ENCODE peak calls at places on chromosomes 11 and 22, in four cellular contexts. L, D, B and C are unnamed samples.

GRCh38 chr11:19642759-19643158 is 69.9 kb upstream of the NAV2 start:
- DNase-seq in D (no peak), L (no peak), B (no peak), C (no peak)

GRCh38 chr11:102932678-102933077 is 22.9 kb downstream of the MMP13 start:
- DNase-seq in B (no peak), L (no peak), D (no peak), C (no peak)

GRCh38 chr11:104106136-104106754 is 57.7 kb downstream of the PDGFD start:
- DNase-seq in L (no peak), D (no peak), B (no peak), C (no peak)

GRCh38 chr11:100740440-100740839 is 53.4 kb downstream of the ARHGAP42 start:
- DNase-seq in L (no peak), D (no peak), B (no peak), C (no peak)

GRCh38 chr22:23064381-23065068 is 5.8 kb upstream of the GNAZ start:
- DNase-seq in D (no peak), L (no peak), B (no peak), C (no peak)

GRCh38 chr11:86497310-86497709 is 122.6 kb downstream of the CCDC81 start:
- DNase-seq in L (peak), D (no peak), B (peak), C (no peak)

GRCh38 chr11:35605691-35606090 is 12.6 kb upstream of the FJX1 start:
- DNase-seq in L (no peak), D (peak), B (no peak), C (no peak)

GRCh38 chr11:59755701-59756495 is 722 bp downstream of the STX3 start:
- DNase-seq in L (peak), D (peak), B (peak), C (peak)

GRCh38 chr11:62337682-62338181 is 484 bp downstream of the ASRGL1 start:
- DNase-seq in L (peak), D (peak), B (peak), C (no peak)

GRCh38 chr11:109036011-109036410 is 371.1 kb downstream of the DDX10 start:
- DNase-seq in D (no peak), B (no peak), L (no peak), C (no peak)

GRCh38 chr11:67466367-67466766 is 2.7 kb downstream of the TMEM134 start:
- DNase-seq in L (no peak), B (no peak), D (peak), C (no peak)

GRCh38 chr11:12631651-12632050 is 42.6 kb upstream of the TEAD1 start:
- DNase-seq in L (no peak), D (no peak), B (no peak), C (no peak)

GRCh38 chr22:41021655-41022454 is 70.5 kb upstream of the EP300 start:
- DNase-seq in L (peak), D (peak), B (peak), C (peak)

GRCh38 chr22:46262449-46263207 is 515 bp downstream of the PKDREJ start:
- DNase-seq in D (peak), L (no peak), B (no peak), C (no peak)

GRCh38 chr11:9138612-9139579 is 47.5 kb upstream of the SCUBE2 start:
- DNase-seq in D (peak), L (peak), B (peak), C (no peak)

GRCh38 chr11:107442715-107443215 is 14.9 kb downstream of the CWF19L2 start:
- DNase-seq in L (no peak), D (no peak), B (no peak), C (no peak)

GRCh38 chr11:29159552-29160465 is 857.0 kb downstream of the KCNA4 start:
- DNase-seq in B (peak), L (peak), D (peak), C (no peak)

GRCh38 chr11:70201876-70202861 is 927 bp upstream of the FADD start:
- DNase-seq in D (no peak), L (no peak), B (no peak), C (no peak)

GRCh38 chr11:6219359-6219758 is 14.0 kb downstream of the C11orf42 start:
- DNase-seq in L (peak), D (no peak), B (peak), C (no peak)

GRCh38 chr11:44248109-44248508 is 61.8 kb downstream of the ALX4 start:
- DNase-seq in D (no peak), L (no peak), B (no peak), C (no peak)

GRCh38 chr11:14015711-14016110 is 53.2 kb downstream of the SPON1 start:
- DNase-seq in B (peak), D (peak), L (peak), C (no peak)

GRCh38 chr11:34940026-34940677 is 23.7 kb downstream of the PDHX start:
- DNase-seq in L (no peak), D (no peak), B (no peak), C (no peak)

GRCh38 chr11:8656291-8656690 is 26.2 kb downstream of the TRIM66 start:
- DNase-seq in D (no peak), B (no peak), L (no peak), C (no peak)

GRCh38 chr11:27088353-27088752 is 47.7 kb downstream of the BBOX1 start:
- DNase-seq in B (peak), D (no peak), L (peak), C (no peak)

GRCh38 chr11:72646472-72646871 is 27.8 kb downstream of the PDE2A start:
- DNase-seq in D (no peak), B (no peak), L (no peak), C (no peak)

GRCh38 chr11:118912742-118913410 is 12.8 kb downstream of the BCL9L start:
- DNase-seq in L (peak), D (no peak), B (no peak), C (no peak)

GRCh38 chr22:38712496-38713207 is 6.9 kb downstream of the GTPBP1 start:
- DNase-seq in D (no peak), B (no peak), L (no peak), C (no peak)

GRCh38 chr22:44497904-44498242 is at the start of gene RTL6:
- DNase-seq in D (no peak), B (no peak), L (no peak), C (no peak)

GRCh38 chr11:93193721-93194120 is 4.1 kb downstream of the SLC36A4 start:
- DNase-seq in B (no peak), D (no peak), L (no peak), C (no peak)

GRCh38 chr22:45212306-45212709 is 28.4 kb downstream of the KIAA0930 start:
- DNase-seq in B (peak), L (peak), D (peak), C (no peak)

GRCh38 chr22:49887074-49887471 is 31.2 kb downstream of the ALG12 start:
- DNase-seq in D (no peak), B (no peak), L (no peak), C (no peak)

GRCh38 chr22:43891360-43892182 is at the start of gene PNPLA5:
- DNase-seq in B (no peak), L (no peak), D (no peak), C (no peak)

GRCh38 chr11:117819096-117820040 is 5.2 kb downstream of the FXYD2 start:
- DNase-seq in L (peak), D (peak), B (no peak), C (no peak)

GRCh38 chr11:20250644-20251247 is 90.5 kb upstream of the DBX1 start:
- DNase-seq in D (peak), L (no peak), B (no peak), C (no peak)

GRCh38 chr11:69664103-69664775 is 10.9 kb downstream of the LTO1 start:
- DNase-seq in B (no peak), L (no peak), D (no peak), C (no peak)

GRCh38 chr22:17339095-17339693 is 30.1 kb upstream of the CECR2 start:
- DNase-seq in B (peak), L (peak), D (no peak), C (no peak)

GRCh38 chr22:31346733-31347250 is 646 bp upstream of the PATZ1 start:
- DNase-seq in B (peak), L (peak), D (peak), C (no peak)

GRCh38 chr22:24421428-24421931 is 5.9 kb upstream of the ADORA2A start:
- DNase-seq in D (no peak), B (no peak), L (no peak), C (no peak)

GRCh38 chr11:46590740-46591606 is 2.9 kb downstream of the AMBRA1 start:
- DNase-seq in L (peak), D (no peak), B (no peak), C (no peak)

GRCh38 chr11:131218542-131218941 is 151.9 kb upstream of the NTM start:
- DNase-seq in D (no peak), B (no peak), L (no peak), C (no peak)

GRCh38 chr11:131223198-131223975 is 147.0 kb upstream of the NTM start:
- DNase-seq in L (no peak), D (no peak), B (no peak), C (no peak)

DNA sequence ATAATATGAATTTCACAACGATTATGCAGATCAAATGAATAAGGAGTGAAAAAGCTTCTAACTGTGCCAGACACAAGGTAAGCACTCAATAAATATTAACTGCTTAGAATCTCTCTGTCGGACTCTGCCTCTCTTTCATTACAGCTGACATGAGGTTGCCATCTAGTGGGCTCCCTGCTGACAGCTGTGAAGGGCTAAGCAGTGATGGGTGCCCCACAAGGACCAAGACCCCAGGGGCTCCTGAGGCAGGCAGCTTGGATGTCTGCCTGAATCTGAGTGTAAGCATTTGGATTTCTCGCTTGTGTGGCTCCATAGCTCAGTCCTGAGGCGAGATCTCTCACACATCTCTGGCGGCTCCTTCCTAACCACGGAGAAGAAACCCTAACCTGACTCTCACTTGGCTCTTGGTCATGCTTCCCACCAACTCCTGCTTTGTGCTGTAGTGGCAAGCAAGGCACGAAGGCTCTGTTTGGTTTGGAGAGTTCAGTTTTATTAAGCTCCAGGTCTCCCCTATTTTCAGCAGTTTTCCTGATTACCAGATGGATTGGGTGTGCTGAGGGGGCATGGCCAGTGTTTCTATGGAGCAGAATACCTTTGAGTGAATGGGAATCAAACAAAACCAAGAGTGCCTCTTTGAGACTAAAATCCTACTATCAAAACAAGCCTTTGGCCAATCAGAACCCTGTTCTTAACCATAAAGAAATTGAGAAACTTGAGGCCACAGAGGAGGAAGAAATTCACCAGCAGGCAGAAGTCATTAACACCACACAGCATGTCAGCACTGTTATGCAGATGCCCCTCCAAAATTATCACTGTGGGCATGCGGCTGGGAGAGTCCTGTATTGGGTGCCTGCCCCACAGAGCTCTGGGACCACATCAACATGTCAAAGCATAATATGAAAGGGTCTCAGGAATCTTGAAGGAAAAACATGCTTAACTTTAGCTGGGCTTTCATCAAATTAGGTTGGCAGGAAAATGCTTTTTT is 152.8 kb upstream of the NTM start:
- DNase-seq in L (no peak), B (no peak), D (no peak), C (no peak)
- TF ChIP-seq CTCF in L (peak), B (no peak), D (no peak), C (no peak)

GRCh38 chr11:17642980-17643379 is 76.4 kb upstream of the MYOD1 start:
- DNase-seq in L (no peak), B (no peak), D (no peak), C (no peak)

GRCh38 chr11:17642370-17642769 is 77.0 kb upstream of the MYOD1 start:
- DNase-seq in L (no peak), B (no peak), D (no peak), C (no peak)

GRCh38 chr11:17646451-17647145 is 72.8 kb upstream of the MYOD1 start:
- DNase-seq in B (no peak), L (no peak), D (no peak), C (no peak)

GRCh38 chr11:17643506-17644405 is 75.6 kb upstream of the MYOD1 start:
- DNase-seq in L (no peak), D (no peak), B (no peak), C (no peak)

GRCh38 chr11:17645190-17645970 is 74.0 kb upstream of the MYOD1 start:
- DNase-seq in D (no peak), L (no peak), B (no peak), C (no peak)
- TF ChIP-seq CTCF in D (no peak), L (no peak), B (no peak), C (no peak)

GRCh38 chr11:17496406-17496805 is 19.8 kb upstream of the ABCC8 start:
- DNase-seq in D (no peak), B (no peak), L (no peak), C (no peak)

GRCh38 chr11:17500673-17501072 is 24.0 kb upstream of the ABCC8 start:
- DNase-seq in L (no peak), D (no peak), B (no peak), C (no peak)

GRCh38 chr11:17498058-17498457 is 21.4 kb upstream of the ABCC8 start:
- DNase-seq in D (no peak), L (no peak), B (no peak), C (no peak)

GRCh38 chr11:17502630-17503029 is 26.0 kb upstream of the ABCC8 start:
- DNase-seq in L (no peak), D (no peak), B (no peak), C (no peak)

DNA sequence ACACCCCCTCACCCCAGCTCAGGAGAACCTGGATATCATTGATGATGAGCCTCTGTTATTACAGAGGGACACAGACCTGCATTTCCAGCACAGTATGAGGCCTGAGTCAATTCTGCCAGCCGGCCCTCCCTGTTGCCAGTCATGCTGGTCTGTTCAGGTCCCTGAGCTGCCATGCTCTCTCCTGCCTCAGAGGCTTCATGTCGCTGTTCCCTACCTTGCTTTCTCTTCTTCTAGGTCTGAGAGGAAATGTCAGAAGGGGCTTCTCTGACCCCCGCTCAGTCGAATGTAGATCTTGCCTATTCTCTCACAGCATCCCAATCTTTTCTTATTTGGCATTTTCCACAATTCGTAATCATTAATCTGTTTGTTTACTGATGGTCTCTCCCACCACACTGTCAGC is 21.8 kb upstream of the ABCC8 start:
- DNase-seq in B (no peak), L (no peak), D (no peak), C (no peak)
- TF ChIP-seq CTCF in B (peak), L (no peak), D (no peak), C (no peak)

GRCh38 chr22:20536590-20537324 is 29.3 kb downstream of the MED15 start:
- DNase-seq in B (no peak), L (no peak), D (no peak), C (no peak)
- TF ChIP-seq CTCF in B (no peak), L (no peak), D (no peak), C (no peak)

GRCh38 chr11:404551-405264 is 10.1 kb downstream of the SIGIRR start:
- DNase-seq in L (no peak), B (no peak), D (no peak), C (no peak)

GRCh38 chr11:405976-406795 is 8.6 kb downstream of the SIGIRR start:
- DNase-seq in D (no peak), B (no peak), L (no peak), C (no peak)

GRCh38 chr11:406796-407650 is 7.8 kb downstream of the SIGIRR start:
- DNase-seq in L (peak), B (peak), D (peak), C (no peak)

GRCh38 chr11:403761-404431 is 9.9 kb downstream of the PKP3 start:
- DNase-seq in D (no peak), L (no peak), B (no peak), C (no peak)

DNA sequence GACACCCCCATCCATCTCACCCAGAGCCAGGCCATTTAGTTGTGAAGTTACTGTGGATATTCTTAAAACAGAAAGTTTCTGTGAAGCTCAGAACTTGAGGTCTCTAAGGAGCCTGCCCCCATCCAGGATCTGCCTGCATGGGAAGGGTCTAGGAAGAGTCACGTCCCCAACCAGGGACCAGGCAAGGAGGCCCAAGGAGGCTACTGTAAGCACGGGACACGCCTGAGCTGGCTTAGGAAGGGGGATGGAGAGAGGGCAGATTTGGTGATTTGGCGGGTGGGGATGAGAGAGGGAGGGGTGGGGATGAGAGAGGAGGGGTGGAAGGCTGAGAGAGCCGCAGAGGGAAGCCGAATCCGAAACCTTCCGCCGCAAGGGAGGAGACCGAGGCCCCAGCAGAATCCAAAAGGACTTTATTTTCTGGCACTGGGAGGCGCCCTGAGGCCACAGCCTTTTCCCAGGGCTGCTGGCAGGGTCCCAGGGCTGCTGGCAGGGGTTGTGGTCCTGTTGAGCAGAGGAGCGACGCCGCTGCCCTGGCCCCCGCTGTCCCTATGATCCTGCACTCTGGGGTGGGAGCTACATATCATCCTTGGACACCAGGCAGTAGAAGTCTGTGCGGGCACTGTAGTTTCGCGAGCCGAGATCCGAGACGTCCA is 9.3 kb downstream of the SIGIRR start:
- DNase-seq in B (no peak), D (peak), L (no peak), C (no peak)
- TF ChIP-seq CTCF in B (no peak), D (no peak), L (no peak), C (no peak)